ENCODE peak calls at places on chromosome 18, in seven cellular contexts. Y is small intestine; Q is aorta; H is uterus; N is GM23248; D is CD8-positive, alpha-beta memory T cell; U is effector memory CD4-positive, alpha-beta T cell. T is an unnamed sample.

GRCh38 chr18:45155526-45155925 is 459.8 kb upstream of the SLC14A2 start:
- DNase-seq in D (no peak), U (no peak), N (no peak), H (no peak), Y (no peak), Q (no peak), T (no peak)

GRCh38 chr18:28995319-28995718 is 818.4 kb upstream of the CDH2 start:
- DNase-seq in Y (no peak), D (no peak), U (no peak), Q (no peak), H (no peak), N (no peak), T (no peak)

GRCh38 chr18:78522507-78522906 is 457.1 kb upstream of the SALL3 start:
- DNase-seq in Y (no peak), D (no peak), H (no peak), N (no peak), Q (no peak), U (no peak), T (no peak)

GRCh38 chr18:13471495-13471845 is 252.9 kb downstream of the LDLRAD4 start:
- DNase-seq in Y (no peak), D (no peak), N (no peak), Q (peak; percentile 43), H (no peak), U (no peak), T (no peak)

GRCh38 chr18:72869786-72870185 is 2.0 kb upstream of the NETO1 start:
- DNase-seq in Q (no peak), Y (no peak), N (no peak), U (no peak), H (no peak), D (no peak), T (no peak)

GRCh38 chr18:13377496-13377895 is 158.9 kb downstream of the LDLRAD4 start:
- DNase-seq in Q (no peak), U (peak; percentile 31), H (no peak), N (no peak), D (no peak), Y (no peak), T (peak; percentile 18)

GRCh38 chr18:69895081-69896047 is 52.3 kb downstream of the CD226 start:
- DNase-seq in N (no peak), Y (peak; percentile 13), U (peak; percentile 13), H (no peak), D (peak; percentile 44), Q (no peak), T (no peak)

GRCh38 chr18:51028201-51028805 is 1.7 kb upstream of the SMAD4 start:
- DNase-seq in Q (no peak), H (no peak), Y (peak; percentile 48), N (peak; percentile 46), U (no peak), D (no peak), T (peak; percentile 32)

GRCh38 chr18:5158587-5158986 is 38.5 kb downstream of the AKAIN1 start:
- DNase-seq in Y (no peak), N (no peak), Q (no peak), D (no peak), H (no peak), U (no peak), T (no peak)
- H3K4me1 ChIP-seq in Y (no peaks in the 10 kb centered on the region), N (no peaks in the 10 kb centered on the region), Q (no peaks in the 10 kb centered on the region), D (peaks cover 29% of the 10 kb centered on the region), H (no peaks in the 10 kb centered on the region), U (no peaks in the 10 kb centered on the region), T (no peaks in the 10 kb centered on the region)

GRCh38 chr18:9930299-9930884 is 16.6 kb downstream of the VAPA start:
- DNase-seq in N (no peak), H (no peak), D (no peak), U (no peak), Q (no peak), Y (no peak), T (no peak)
- H3K4me1 ChIP-seq in N (peaks cover 32% of the 10 kb centered on the region), H (peaks cover 9% of the 10 kb centered on the region), D (peaks cover 36% of the 10 kb centered on the region), U (peaks cover 5% of the 10 kb centered on the region), Q (peaks cover 3% of the 10 kb centered on the region), Y (peaks cover 10% of the 10 kb centered on the region), T (peaks cover 5% of the 10 kb centered on the region)

DNA sequence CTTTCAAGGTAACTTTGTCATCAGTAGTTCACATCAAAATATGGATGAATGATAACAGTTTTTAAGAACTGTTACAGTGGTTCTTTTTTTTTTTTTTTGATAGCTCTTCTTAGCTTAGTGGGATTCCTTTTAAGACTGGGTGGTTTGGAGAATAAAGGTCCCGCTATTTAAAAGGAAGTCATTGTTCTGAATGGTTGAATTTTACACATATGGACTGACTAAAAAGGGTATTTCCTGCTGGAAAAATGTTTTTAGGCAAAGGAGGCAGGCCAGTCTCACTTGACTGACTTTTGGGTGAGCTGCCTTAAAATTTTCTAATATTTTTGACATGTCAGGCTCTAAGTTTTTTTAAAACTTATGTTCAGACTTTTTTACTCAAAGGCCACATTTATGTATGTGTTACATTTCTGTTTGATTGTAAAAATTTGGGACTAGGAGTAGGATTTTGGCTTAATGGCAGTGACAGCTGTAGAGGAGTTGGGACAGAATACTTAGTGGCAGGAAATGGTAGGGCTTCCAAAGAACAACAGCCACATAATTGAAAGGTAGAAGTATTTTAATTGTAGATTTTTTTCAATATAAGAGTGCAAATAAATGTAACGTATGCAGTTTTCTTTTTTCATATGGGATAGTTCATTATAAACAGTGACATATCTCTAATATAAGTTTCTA is 13.7 kb downstream of the VAPA start:
- DNase-seq in Q (no peak), D (no peak), U (no peak), N (no peak), H (no peak), Y (no peak), T (no peak)
- H3K4me1 ChIP-seq in Q (peaks cover 3% of the 10 kb centered on the region), D (peaks cover 60% of the 10 kb centered on the region), U (peaks cover 5% of the 10 kb centered on the region), N (peaks cover 56% of the 10 kb centered on the region), H (peaks cover 9% of the 10 kb centered on the region), Y (peaks cover 13% of the 10 kb centered on the region), T (peaks cover 5% of the 10 kb centered on the region)

GRCh38 chr18:35491689-35492077 is 6.1 kb downstream of the INO80C start:
- DNase-seq in Y (no peak), U (no peak), Q (no peak), D (no peak), H (no peak), N (no peak), T (no peak)

GRCh38 chr18:35497334-35498197 is at the start of gene INO80C:
- DNase-seq in Q (peak; percentile 95), U (peak; percentile 86), N (peak; percentile 99), Y (peak; percentile 95), H (peak; percentile 90), D (peak; percentile 88), T (peak; percentile 93)

GRCh38 chr18:35497006-35497333 is 790 bp downstream of the INO80C start:
- DNase-seq in Q (no peak), U (no peak), N (peak; percentile 77), Y (peak; percentile 79), D (no peak), H (peak; percentile 30), T (peak; percentile 59)

GRCh38 chr18:35495821-35496368 is 1.9 kb downstream of the INO80C start:
- DNase-seq in Q (no peak), N (peak; percentile 27), U (no peak), Y (no peak), H (no peak), D (no peak), T (peak; percentile 38)

DNA sequence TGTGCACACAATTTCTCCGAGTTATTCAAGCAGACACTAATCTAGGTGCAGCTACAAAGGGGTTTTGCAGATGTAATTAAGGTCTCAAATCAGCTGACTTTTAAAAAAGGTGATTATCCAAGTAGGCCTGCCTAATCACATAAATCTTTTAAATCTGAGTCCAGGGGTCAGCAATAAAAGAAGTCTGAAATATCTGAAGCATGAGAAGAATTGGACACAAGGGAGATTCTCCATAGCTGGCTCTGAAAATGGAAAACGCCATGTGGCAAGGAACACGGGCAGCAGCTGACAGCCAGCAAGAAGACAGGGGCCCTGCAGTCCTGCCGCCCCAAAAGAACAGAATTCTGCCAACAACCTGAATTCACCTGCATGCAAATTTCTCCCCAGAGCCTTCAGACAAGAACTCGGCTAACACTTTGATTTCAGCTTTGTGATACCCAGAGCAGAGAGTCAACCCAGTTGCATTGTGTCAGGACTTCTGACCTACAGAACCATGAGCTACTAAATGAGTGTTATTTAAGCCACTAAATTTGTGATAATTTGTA is 3.4 kb downstream of the INO80C start:
- DNase-seq in Q (no peak), N (no peak), H (no peak), U (no peak), Y (no peak), D (no peak), T (no peak)
- H3K4me1 ChIP-seq in Q (peaks cover 2% of the 10 kb centered on the region), N (peaks cover 7% of the 10 kb centered on the region), H (no peaks in the 10 kb centered on the region), U (peaks cover 7% of the 10 kb centered on the region), Y (peaks cover 24% of the 10 kb centered on the region), D (peaks cover 20% of the 10 kb centered on the region), T (peaks cover 34% of the 10 kb centered on the region)

GRCh38 chr18:9926977-9927376 is 13.2 kb downstream of the VAPA start:
- DNase-seq in Y (no peak), H (no peak), U (no peak), N (no peak), D (no peak), Q (no peak), T (no peak)
- H3K4me1 ChIP-seq in Y (peaks cover 15% of the 10 kb centered on the region), H (peaks cover 9% of the 10 kb centered on the region), U (peaks cover 5% of the 10 kb centered on the region), N (peaks cover 56% of the 10 kb centered on the region), D (peaks cover 65% of the 10 kb centered on the region), Q (peaks cover 3% of the 10 kb centered on the region), T (peaks cover 5% of the 10 kb centered on the region)

GRCh38 chr18:55506074-55506473 is 81.9 kb downstream of the TCF4 start:
- DNase-seq in U (no peak), D (no peak), Y (no peak), H (no peak), N (no peak), Q (no peak), T (no peak)
- H3K4me1 ChIP-seq in U (no peaks in the 10 kb centered on the region), D (no peaks in the 10 kb centered on the region), Y (no peaks in the 10 kb centered on the region), H (no peaks in the 10 kb centered on the region), N (peaks cover 46% of the 10 kb centered on the region), Q (no peaks in the 10 kb centered on the region), T (peaks cover 53% of the 10 kb centered on the region)

DNA sequence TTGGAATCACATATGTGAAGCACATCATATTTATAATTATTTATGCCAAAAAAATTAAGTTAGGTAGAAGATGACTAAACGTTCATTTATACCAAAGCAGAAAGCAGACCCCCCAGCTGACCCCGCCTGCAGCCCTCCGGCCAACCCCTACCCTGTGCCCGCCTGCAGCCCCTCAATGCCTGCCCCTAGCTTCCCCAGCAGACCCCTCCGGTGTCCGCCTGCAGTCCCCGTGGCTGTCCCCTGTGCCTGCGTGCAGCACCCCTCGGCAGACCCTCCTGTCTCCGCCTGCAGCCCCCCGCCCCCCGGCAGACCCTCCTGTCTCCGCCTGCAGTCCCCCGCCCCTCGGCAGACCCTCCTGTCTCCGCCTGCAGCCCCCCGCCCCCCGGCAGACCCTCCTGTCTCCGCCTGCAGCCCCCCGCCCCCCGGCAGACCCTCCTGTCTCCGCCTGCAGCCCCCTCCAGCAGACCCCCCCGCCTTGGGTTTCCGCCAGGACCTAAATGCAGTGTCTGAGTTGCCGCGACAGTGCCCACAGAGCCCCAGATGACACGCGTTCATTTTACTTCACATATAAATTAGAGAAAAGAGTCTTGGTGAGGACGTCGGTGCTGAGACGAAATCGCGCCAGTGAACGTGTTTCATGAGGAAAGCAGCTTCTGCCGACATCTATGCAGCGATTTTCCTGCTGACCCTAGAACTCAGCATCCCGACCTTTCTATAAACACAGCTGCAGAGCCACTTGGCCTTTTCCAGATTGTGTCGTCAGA is 136.4 kb downstream of the NFATC1 start:
- DNase-seq in N (no peak), Q (peak; percentile 38), D (no peak), U (no peak), H (peak; percentile 12), Y (no peak), T (peak; percentile 8)
- H3K4me1 ChIP-seq in N (no peaks in the 10 kb centered on the region), Q (no peaks in the 10 kb centered on the region), D (no peaks in the 10 kb centered on the region), U (no peaks in the 10 kb centered on the region), H (no peaks in the 10 kb centered on the region), Y (no peaks in the 10 kb centered on the region), T (no peaks in the 10 kb centered on the region)

T was measured in astrocyte.